ENCODE peak calls at places on chromosomes 16 and 17, in seven cellular contexts. One of them, this sample, is unnamed.

GRCh38 chr17:64706224-64707076 is 44.3 kb upstream of the SMURF2 start:
- DNase-seq in SK-N-SH: no peak
- DNase-seq in astrocyte of the cerebellum: no peak
- DNase-seq in activated T-helper 1 cell treated with Interleukin-2 at 50 U/mL for 16 hours: no peak
- DNase-seq in NCI-H2171: no peak
- DNase-seq in SW 1271: peak
- DNase-seq in T follicular helper cell: no peak
- DNase-seq in this sample: peak

GRCh38 chr16:67034478-67034877 is 5.5 kb downstream of the CBFB start:
- DNase-seq in SK-N-SH: no peak
- DNase-seq in astrocyte of the cerebellum: no peak
- DNase-seq in activated T-helper 1 cell treated with Interleukin-2 at 50 U/mL for 16 hours: no peak
- DNase-seq in NCI-H2171: no peak
- DNase-seq in SW 1271: no peak
- DNase-seq in T follicular helper cell: no peak
- DNase-seq in this sample: no peak

GRCh38 chr17:45895969-45896793 is 1.8 kb downstream of the MAPT start:
- DNase-seq in SK-N-SH: peak
- DNase-seq in astrocyte of the cerebellum: no peak
- DNase-seq in activated T-helper 1 cell treated with Interleukin-2 at 50 U/mL for 16 hours: no peak
- DNase-seq in NCI-H2171: peak
- DNase-seq in SW 1271: no peak
- DNase-seq in T follicular helper cell: no peak
- DNase-seq in this sample: peak

GRCh38 chr16:12682441-12682840 is 121.2 kb downstream of the CPPED1 start:
- DNase-seq in SK-N-SH: no peak
- DNase-seq in astrocyte of the cerebellum: no peak
- DNase-seq in activated T-helper 1 cell treated with Interleukin-2 at 50 U/mL for 16 hours: no peak
- DNase-seq in NCI-H2171: no peak
- DNase-seq in SW 1271: no peak
- DNase-seq in T follicular helper cell: no peak
- DNase-seq in this sample: no peak

GRCh38 chr17:77011173-77012011 is 129.4 kb upstream of the SEC14L1 start:
- DNase-seq in SK-N-SH: peak
- DNase-seq in astrocyte of the cerebellum: peak
- DNase-seq in activated T-helper 1 cell treated with Interleukin-2 at 50 U/mL for 16 hours: no peak
- DNase-seq in NCI-H2171: peak
- DNase-seq in SW 1271: peak
- DNase-seq in T follicular helper cell: peak
- DNase-seq in this sample: peak

GRCh38 chr16:10982430-10983174 is 38.2 kb downstream of the CLEC16A start:
- DNase-seq in SK-N-SH: no peak
- DNase-seq in astrocyte of the cerebellum: no peak
- DNase-seq in activated T-helper 1 cell treated with Interleukin-2 at 50 U/mL for 16 hours: no peak
- DNase-seq in NCI-H2171: no peak
- DNase-seq in SW 1271: no peak
- DNase-seq in T follicular helper cell: no peak
- DNase-seq in this sample: no peak

GRCh38 chr16:59510008-59510424 is 775.9 kb upstream of the GOT2 start:
- DNase-seq in SK-N-SH: no peak
- DNase-seq in astrocyte of the cerebellum: no peak
- DNase-seq in activated T-helper 1 cell treated with Interleukin-2 at 50 U/mL for 16 hours: no peak
- DNase-seq in NCI-H2171: no peak
- DNase-seq in SW 1271: no peak
- DNase-seq in T follicular helper cell: no peak
- DNase-seq in this sample: no peak

GRCh38 chr17:37818689-37819088 is 73.8 kb upstream of the HNF1B start:
- DNase-seq in SK-N-SH: no peak
- DNase-seq in astrocyte of the cerebellum: peak
- DNase-seq in activated T-helper 1 cell treated with Interleukin-2 at 50 U/mL for 16 hours: no peak
- DNase-seq in NCI-H2171: no peak
- DNase-seq in SW 1271: peak
- DNase-seq in T follicular helper cell: no peak
- DNase-seq in this sample: peak

GRCh38 chr17:28896884-28897768 is at the start of gene FLOT2:
- DNase-seq in SK-N-SH: peak
- DNase-seq in astrocyte of the cerebellum: no peak
- DNase-seq in activated T-helper 1 cell treated with Interleukin-2 at 50 U/mL for 16 hours: peak
- DNase-seq in NCI-H2171: peak
- DNase-seq in SW 1271: peak
- DNase-seq in T follicular helper cell: peak
- DNase-seq in this sample: peak

This sample was measured in mammary epithelial cell.